ENCODE peak calls at places on chromosomes 6 and 20, in four cellular contexts. O is GM23248, V is fibroblast of pulmonary artery, B is left ventricle myocardium superior. L is an unnamed sample.

GRCh38 chr6:35370124-35370741 is 27.9 kb downstream of the PPARD start:
- DNase-seq in B (peak; percentile 66), V (peak; percentile 95), O (peak; percentile 99), L (peak; percentile 87)

GRCh38 chr6:4861564-4861963 is 85.4 kb downstream of the CDYL start:
- DNase-seq in V (no peak), B (no peak), O (no peak), L (no peak)

GRCh38 chr20:23269954-23270353 is 80.6 kb upstream of the NXT1 start:
- DNase-seq in B (no peak), V (peak; percentile 46), O (no peak), L (no peak)

GRCh38 chr6:129469070-129469662 is 240.8 kb downstream of the ARHGAP18 start:
- DNase-seq in O (peak; percentile 31), V (peak; percentile 19), B (no peak), L (no peak)

GRCh38 chr20:47951521-47951951 is 166.3 kb upstream of the SULF2 start:
- DNase-seq in V (peak; percentile 51), B (no peak), O (peak; percentile 5), L (no peak)

GRCh38 chr20:16556299-16556698 is 16.9 kb downstream of the KIF16B start:
- DNase-seq in O (peak; percentile 66), B (no peak), V (peak; percentile 42), L (no peak)

GRCh38 chr6:130787726-130788500 is 39.3 kb upstream of the SMLR1 start:
- DNase-seq in O (no peak), V (no peak), B (no peak), L (no peak)

GRCh38 chr6:166527849-166528248 is 58.6 kb downstream of the RAMACL start:
- DNase-seq in V (no peak), B (no peak), O (no peak), L (no peak)

GRCh38 chr6:90403489-90404381 is 107.1 kb upstream of the BACH2 start:
- DNase-seq in O (peak; percentile 15), V (peak; percentile 77), B (peak; percentile 50), L (peak; percentile 80)

GRCh38 chr6:31114540-31114876 is at the start of gene PSORS1C1:
- DNase-seq in B (peak; percentile 90), O (peak; percentile 97), V (peak; percentile 92), L (peak; percentile 85)

GRCh38 chr6:47169785-47170685 is 127.9 kb upstream of the ADGRF1 start:
- DNase-seq in O (peak; percentile 61), V (peak; percentile 84), B (no peak), L (no peak)

GRCh38 chr6:74674377-74674776 is 531.5 kb downstream of the COL12A1 start:
- DNase-seq in O (no peak), V (no peak), B (no peak), L (no peak)

GRCh38 chr6:38570750-38571149 is 69.0 kb downstream of the BTBD9 start:
- DNase-seq in V (peak; percentile 53), O (peak; percentile 50), B (no peak), L (no peak)

GRCh38 chr20:1060985-1061384 is 57.4 kb upstream of the PSMF1 start:
- DNase-seq in O (no peak), B (no peak), V (no peak), L (no peak)

GRCh38 chr6:148750826-148751225 is 4.0 kb downstream of the UST start:
- DNase-seq in B (peak; percentile 56), V (peak; percentile 64), O (peak; percentile 92), L (no peak)

GRCh38 chr6:51526049-51526448 is 561.4 kb downstream of the PKHD1 start:
- DNase-seq in O (no peak), V (no peak), B (no peak), L (no peak)

GRCh38 chr6:20306491-20306890 is 94.2 kb upstream of the MBOAT1 start:
- DNase-seq in V (no peak), O (no peak), B (no peak), L (no peak)

GRCh38 chr6:128521302-128521632 is 868 bp upstream of the PTPRK start:
- DNase-seq in V (peak; percentile 61), O (peak; percentile 67), B (no peak), L (no peak)

GRCh38 chr6:148440877-148441453 is 98.3 kb downstream of the SASH1 start:
- DNase-seq in B (peak; percentile 78), V (peak; percentile 98), O (peak; percentile 94), L (peak; percentile 86)

GRCh38 chr20:3753098-3753497 is 14.5 kb downstream of the ADISSP start:
- DNase-seq in B (no peak), O (peak; percentile 79), V (peak; percentile 86), L (peak; percentile 56)

GRCh38 chr6:33665957-33666356 is 44.8 kb downstream of the ITPR3 start:
- DNase-seq in B (no peak), V (no peak), O (no peak), L (no peak)

GRCh38 chr6:37503486-37503980 is 3.8 kb upstream of the CCDC167 start:
- DNase-seq in O (no peak), B (no peak), V (no peak), L (no peak)

GRCh38 chr20:513429-513828 is 30.2 kb downstream of the CSNK2A1 start:
- DNase-seq in V (peak; percentile 17), B (no peak), O (peak; percentile 55), L (no peak)

GRCh38 chr6:154537942-154538341 is 27.5 kb upstream of the CNKSR3 start:
- DNase-seq in V (no peak), O (no peak), B (no peak), L (no peak)

GRCh38 chr20:47927385-47927851 is 142.1 kb upstream of the SULF2 start:
- DNase-seq in B (no peak), V (no peak), O (peak; percentile 60), L (no peak)

GRCh38 chr6:147081210-147081609 is 123.0 kb upstream of the STXBP5 start:
- DNase-seq in O (no peak), B (no peak), V (no peak), L (no peak)

GRCh38 chr6:20948531-20948930 is 414.3 kb downstream of the CDKAL1 start:
- DNase-seq in V (no peak), B (no peak), O (no peak), L (no peak)

GRCh38 chr20:4375881-4376280 is 345.8 kb upstream of the PRND start:
- DNase-seq in O (peak; percentile 39), V (peak; percentile 33), B (no peak), L (no peak)

GRCh38 chr6:153325661-153326060 is 194.6 kb upstream of the RGS17 start:
- DNase-seq in V (no peak), O (no peak), B (no peak), L (no peak)

GRCh38 chr6:157823523-157824370 is 701 bp downstream of the SNX9 start:
- DNase-seq in O (peak; percentile 82), V (peak; percentile 84), B (peak; percentile 57), L (peak; percentile 83)

GRCh38 chr20:18090477-18090876 is 32.8 kb upstream of the OVOL2 start:
- DNase-seq in O (no peak), B (no peak), V (no peak), L (no peak)

GRCh38 chr20:31568041-31568731 is 36.9 kb upstream of the ID1 start:
- DNase-seq in B (no peak), V (peak; percentile 43), O (peak; percentile 44), L (no peak)

GRCh38 chr6:165834613-165835259 is 171.7 kb upstream of the PDE10A start:
- DNase-seq in O (no peak), V (peak; percentile 42), B (peak; percentile 84), L (no peak)

GRCh38 chr6:112216699-112217551 is 37.4 kb downstream of the LAMA4 start:
- DNase-seq in O (peak; percentile 91), B (no peak), V (peak; percentile 88), L (no peak)

L was measured in kidney.